ENCODE peak calls at places on chromosomes 1 and 21, in seven cellular contexts. K is Peyer's patch, G is retina, H is T-helper 1 cell, N is iris pigment epithelial cell, P is GM04504, R is heart right ventricle. B is an unnamed sample.

GRCh38 chr1:19442150-19443096 is 42.9 kb downstream of the CAPZB start:
- DNase-seq in G (no peak), P (no peak), H (no peak), R (no peak), K (no peak), N (peak), B (no peak)

GRCh38 chr1:3169621-3170356 is 100.8 kb downstream of the PRDM16 start:
- DNase-seq in N (no peak), R (no peak), G (peak), P (no peak), K (no peak), H (no peak), B (no peak)

GRCh38 chr1:42167611-42168396 is 3.3 kb upstream of the GUCA2A start:
- DNase-seq in G (no peak), K (no peak), N (no peak), R (no peak), P (no peak), H (no peak), B (no peak)

GRCh38 chr1:195934839-195935557 is 673.2 kb downstream of the KCNT2 start:
- DNase-seq in H (no peak), R (no peak), N (no peak), P (no peak), K (no peak), G (no peak), B (no peak)

GRCh38 chr1:32503153-32503552 is 36.1 kb upstream of the ZBTB8A start:
- DNase-seq in K (no peak), R (no peak), N (no peak), G (no peak), P (no peak), H (no peak), B (no peak)

GRCh38 chr1:11174271-11174942 is 14.7 kb upstream of the ANGPTL7 start:
- DNase-seq in N (no peak), P (no peak), G (no peak), H (no peak), K (no peak), R (no peak), B (no peak)

GRCh38 chr21:42696516-42697040 is 43.2 kb downstream of the PDE9A start:
- DNase-seq in K (no peak), G (no peak), R (no peak), P (no peak), N (no peak), H (no peak), B (no peak)

GRCh38 chr1:222523852-222524251 is 24.1 kb downstream of the HHIPL2 start:
- DNase-seq in K (no peak), H (no peak), P (peak), R (no peak), G (no peak), N (no peak), B (no peak)

GRCh38 chr1:234606731-234607090 is 3.3 kb downstream of the IRF2BP2 start:
- DNase-seq in P (no peak), H (no peak), G (no peak), N (no peak), K (no peak), R (no peak), B (no peak)

GRCh38 chr1:161033751-161034150 is 5.0 kb downstream of the TSTD1 start:
- DNase-seq in N (no peak), P (no peak), R (no peak), K (no peak), H (no peak), G (no peak), B (no peak)

GRCh38 chr1:222622765-222623164 is 4.9 kb downstream of the MIA3 start:
- DNase-seq in G (no peak), P (no peak), H (no peak), R (no peak), N (no peak), K (no peak), B (no peak)